ENCODE peak calls at places on chromosomes 2 and 18, in five cellular contexts. One of them, this sample, is unnamed.

GRCh38 chr2:120283649-120284048 is 31.0 kb downstream of the RALB start:
- DNase-seq in IMR-90: peak
- DNase-seq in H9: peak
- DNase-seq in neuronal stem cell: no peak
- DNase-seq in mesenchymal stem cell: peak
- DNase-seq in this sample: peak

GRCh38 chr2:11675423-11676112 is 5.6 kb upstream of the NTSR2 start:
- DNase-seq in IMR-90: no peak
- DNase-seq in H9: no peak
- DNase-seq in neuronal stem cell: no peak
- DNase-seq in mesenchymal stem cell: no peak
- DNase-seq in this sample: no peak

GRCh38 chr2:16726147-16726546 is 60.5 kb upstream of the CYRIA start:
- DNase-seq in IMR-90: no peak
- DNase-seq in H9: no peak
- DNase-seq in neuronal stem cell: no peak
- DNase-seq in mesenchymal stem cell: no peak
- DNase-seq in this sample: no peak

GRCh38 chr2:214484239-214484638 is 73.4 kb downstream of the VWC2L start:
- DNase-seq in IMR-90: no peak
- DNase-seq in H9: no peak
- DNase-seq in neuronal stem cell: no peak
- DNase-seq in mesenchymal stem cell: no peak
- DNase-seq in this sample: no peak

GRCh38 chr18:57077005-57077735 is 69.7 kb upstream of the BOD1L2 start:
- DNase-seq in IMR-90: no peak
- DNase-seq in H9: no peak
- DNase-seq in neuronal stem cell: no peak
- DNase-seq in mesenchymal stem cell: no peak
- DNase-seq in this sample: no peak

GRCh38 chr2:67626656-67627055 is 229.5 kb downstream of the ETAA1 start:
- DNase-seq in IMR-90: peak
- DNase-seq in H9: no peak
- DNase-seq in neuronal stem cell: no peak
- DNase-seq in mesenchymal stem cell: peak
- DNase-seq in this sample: no peak

GRCh38 chr2:112343827-112344585 is 68.6 kb downstream of the ZC3H6 start:
- DNase-seq in IMR-90: peak
- DNase-seq in H9: no peak
- DNase-seq in neuronal stem cell: no peak
- DNase-seq in mesenchymal stem cell: no peak
- DNase-seq in this sample: peak

GRCh38 chr18:78971511-78972245 is 7.9 kb upstream of the SALL3 start:
- DNase-seq in IMR-90: no peak
- DNase-seq in H9: peak
- DNase-seq in neuronal stem cell: no peak
- DNase-seq in mesenchymal stem cell: no peak
- DNase-seq in this sample: no peak

GRCh38 chr18:67516432-67517223 is at the start of gene DSEL:
- DNase-seq in IMR-90: peak
- DNase-seq in H9: peak
- DNase-seq in neuronal stem cell: peak
- DNase-seq in mesenchymal stem cell: peak
- DNase-seq in this sample: peak
- H2BK120ac ChIP-seq in IMR-90: peak
- H2BK120ac ChIP-seq in H9: no peak
- H2BK120ac ChIP-seq in neuronal stem cell: no peak
- H2BK120ac ChIP-seq in mesenchymal stem cell: peak
- H2BK120ac ChIP-seq in this sample: no peak

DNA sequence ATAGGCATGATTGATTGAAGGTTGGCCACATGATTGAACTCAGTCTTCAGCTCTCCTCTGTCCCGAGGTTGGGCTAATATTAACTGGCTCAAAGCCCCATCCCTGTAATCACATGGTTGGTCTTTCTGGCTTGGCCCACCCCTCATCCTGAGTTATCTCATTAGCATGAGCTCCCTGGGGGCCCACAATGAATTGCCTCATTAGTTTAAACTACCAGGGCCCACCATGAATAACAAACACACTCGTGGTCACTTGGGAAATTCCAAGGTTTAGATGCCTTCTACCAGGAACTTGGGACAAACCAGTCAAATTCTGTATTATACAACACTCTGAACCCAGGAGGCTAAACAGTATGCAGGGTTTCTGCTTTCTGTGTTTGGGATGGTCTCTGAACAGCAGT is 121.7 kb upstream of the B3GNT2 start:
- DNase-seq in IMR-90: peak
- DNase-seq in H9: peak
- DNase-seq in neuronal stem cell: no peak
- DNase-seq in mesenchymal stem cell: peak
- DNase-seq in this sample: peak
- H2BK120ac ChIP-seq in IMR-90: no peak
- H2BK120ac ChIP-seq in H9: no peak
- H2BK120ac ChIP-seq in neuronal stem cell: no peak
- H2BK120ac ChIP-seq in mesenchymal stem cell: no peak
- H2BK120ac ChIP-seq in this sample: no peak

GRCh38 chr2:37671013-37671815 is at the start of gene CDC42EP3:
- DNase-seq in IMR-90: no peak
- DNase-seq in H9: peak
- DNase-seq in neuronal stem cell: peak
- DNase-seq in mesenchymal stem cell: peak
- DNase-seq in this sample: peak

GRCh38 chr2:37672870-37673184 is 1.4 kb upstream of the CDC42EP3 start:
- DNase-seq in IMR-90: no peak
- DNase-seq in H9: no peak
- DNase-seq in neuronal stem cell: no peak
- DNase-seq in mesenchymal stem cell: no peak
- DNase-seq in this sample: no peak

GRCh38 chr2:37670378-37671012 is 947 bp downstream of the CDC42EP3 start:
- DNase-seq in IMR-90: no peak
- DNase-seq in H9: no peak
- DNase-seq in neuronal stem cell: no peak
- DNase-seq in mesenchymal stem cell: peak
- DNase-seq in this sample: no peak

GRCh38 chr2:37672104-37672869 is 845 bp upstream of the CDC42EP3 start:
- DNase-seq in IMR-90: peak
- DNase-seq in H9: peak
- DNase-seq in neuronal stem cell: peak
- DNase-seq in mesenchymal stem cell: peak
- DNase-seq in this sample: peak

DNA sequence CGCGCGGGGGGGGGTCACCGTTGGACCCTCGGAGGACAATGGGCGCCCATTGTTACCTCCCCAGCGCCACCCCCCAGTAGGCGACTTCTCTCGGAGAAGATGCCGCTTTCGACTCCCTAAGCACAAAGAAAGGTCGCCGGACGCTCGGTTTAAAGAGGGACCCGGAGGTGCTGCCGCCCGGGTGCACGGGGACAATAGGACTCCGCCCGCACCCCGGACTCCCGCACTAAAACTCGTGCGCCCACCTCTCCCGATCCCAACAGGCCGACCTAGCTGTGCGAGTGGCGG is 318 bp upstream of the CDC42EP3 start:
- DNase-seq in IMR-90: no peak
- DNase-seq in H9: no peak
- DNase-seq in neuronal stem cell: no peak
- DNase-seq in mesenchymal stem cell: no peak
- DNase-seq in this sample: no peak
- H2BK120ac ChIP-seq in IMR-90: peak
- H2BK120ac ChIP-seq in H9: no peak
- H2BK120ac ChIP-seq in neuronal stem cell: peak
- H2BK120ac ChIP-seq in mesenchymal stem cell: peak
- H2BK120ac ChIP-seq in this sample: peak

GRCh38 chr2:147515213-147515612 is 329.6 kb upstream of the ACVR2A start:
- DNase-seq in IMR-90: no peak
- DNase-seq in H9: no peak
- DNase-seq in neuronal stem cell: no peak
- DNase-seq in mesenchymal stem cell: peak
- DNase-seq in this sample: no peak

GRCh38 chr2:147506889-147507288 is 337.9 kb upstream of the ACVR2A start:
- DNase-seq in IMR-90: no peak
- DNase-seq in H9: no peak
- DNase-seq in neuronal stem cell: no peak
- DNase-seq in mesenchymal stem cell: no peak
- DNase-seq in this sample: no peak

DNA sequence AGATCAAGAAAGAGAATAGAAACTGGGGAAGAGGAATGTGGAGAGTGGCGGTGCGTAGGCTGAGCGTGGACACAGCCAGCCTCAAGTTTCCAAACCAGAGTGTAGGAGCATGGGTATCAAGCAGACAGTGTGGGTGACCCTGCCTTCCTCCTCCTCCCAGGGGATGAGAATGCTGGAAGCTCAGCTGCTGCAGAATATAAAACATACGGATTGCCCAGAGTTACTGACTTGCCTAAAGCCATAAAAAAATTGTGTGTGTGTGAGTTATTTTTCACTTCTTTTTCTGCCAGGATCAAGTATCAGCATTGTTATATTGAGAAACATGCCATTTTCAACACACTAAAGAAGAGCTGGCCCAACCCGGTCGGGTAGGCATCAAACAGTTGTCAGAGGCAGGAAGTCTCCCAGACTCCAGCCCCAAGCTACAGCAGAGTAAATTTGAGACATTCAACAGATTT is 333.3 kb upstream of the ACVR2A start:
- DNase-seq in IMR-90: no peak
- DNase-seq in H9: no peak
- DNase-seq in neuronal stem cell: no peak
- DNase-seq in mesenchymal stem cell: no peak
- DNase-seq in this sample: peak
- H2BK120ac ChIP-seq in IMR-90: no peak
- H2BK120ac ChIP-seq in H9: no peak
- H2BK120ac ChIP-seq in neuronal stem cell: no peak
- H2BK120ac ChIP-seq in mesenchymal stem cell: no peak
- H2BK120ac ChIP-seq in this sample: no peak

DNA sequence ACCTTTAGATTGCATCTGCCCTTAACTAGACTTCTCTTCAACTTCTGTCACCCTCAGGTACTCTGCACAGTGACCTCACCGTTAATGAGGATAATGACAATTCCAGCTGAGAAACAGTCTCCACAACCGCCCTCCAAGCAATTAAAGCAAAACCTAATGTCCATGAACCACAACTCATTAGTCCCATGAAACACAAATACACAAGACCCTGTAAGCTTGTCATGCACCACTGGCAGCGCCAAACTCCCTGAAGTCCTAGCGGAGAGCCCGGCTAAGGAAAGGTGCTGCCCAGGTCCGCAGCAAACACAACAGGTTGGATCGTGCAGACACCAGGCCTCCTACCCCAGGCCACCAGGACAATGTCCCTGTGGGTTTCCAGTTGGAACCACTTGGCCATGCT is 7.4 kb downstream of the SMAD7 start:
- DNase-seq in IMR-90: no peak
- DNase-seq in H9: no peak
- DNase-seq in neuronal stem cell: no peak
- DNase-seq in mesenchymal stem cell: no peak
- DNase-seq in this sample: no peak
- H2BK120ac ChIP-seq in IMR-90: peak
- H2BK120ac ChIP-seq in H9: no peak
- H2BK120ac ChIP-seq in neuronal stem cell: no peak
- H2BK120ac ChIP-seq in mesenchymal stem cell: no peak
- H2BK120ac ChIP-seq in this sample: no peak

GRCh38 chr2:100967716-100968115 is 34.4 kb upstream of the RPL31 start:
- DNase-seq in IMR-90: no peak
- DNase-seq in H9: no peak
- DNase-seq in neuronal stem cell: no peak
- DNase-seq in mesenchymal stem cell: no peak
- DNase-seq in this sample: no peak

GRCh38 chr2:100968146-100969145 is 33.6 kb upstream of the RPL31 start:
- DNase-seq in IMR-90: no peak
- DNase-seq in H9: no peak
- DNase-seq in neuronal stem cell: no peak
- DNase-seq in mesenchymal stem cell: no peak
- DNase-seq in this sample: no peak

GRCh38 chr2:100971221-100971620 is 30.9 kb upstream of the RPL31 start:
- DNase-seq in IMR-90: no peak
- DNase-seq in H9: no peak
- DNase-seq in neuronal stem cell: no peak
- DNase-seq in mesenchymal stem cell: no peak
- DNase-seq in this sample: no peak

GRCh38 chr2:100972452-100972851 is 29.6 kb upstream of the RPL31 start:
- DNase-seq in IMR-90: no peak
- DNase-seq in H9: no peak
- DNase-seq in neuronal stem cell: no peak
- DNase-seq in mesenchymal stem cell: no peak
- DNase-seq in this sample: no peak

DNA sequence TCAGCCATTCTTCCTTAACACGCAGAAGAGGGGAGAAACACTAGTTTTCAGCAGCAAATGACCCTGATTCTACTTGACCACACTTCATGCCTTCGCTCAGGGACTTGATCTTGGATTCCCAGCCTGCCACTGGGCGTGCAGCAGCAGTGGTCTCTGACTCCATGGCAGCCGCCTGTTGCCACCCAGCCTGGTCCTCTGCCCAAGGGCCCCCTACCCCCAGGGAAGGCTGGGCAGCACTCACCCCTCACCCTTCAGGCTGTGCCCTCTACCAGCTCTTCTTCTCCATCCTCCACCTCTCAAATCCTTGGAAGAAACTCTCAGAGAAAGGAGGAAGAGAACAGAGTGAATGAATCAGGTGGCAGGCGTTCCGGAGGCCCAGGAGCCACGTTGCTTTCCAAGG is 32.1 kb upstream of the RPL31 start:
- DNase-seq in IMR-90: no peak
- DNase-seq in H9: no peak
- DNase-seq in neuronal stem cell: no peak
- DNase-seq in mesenchymal stem cell: no peak
- DNase-seq in this sample: no peak
- H2BK120ac ChIP-seq in IMR-90: no peak
- H2BK120ac ChIP-seq in H9: no peak
- H2BK120ac ChIP-seq in neuronal stem cell: no peak
- H2BK120ac ChIP-seq in mesenchymal stem cell: no peak
- H2BK120ac ChIP-seq in this sample: no peak

DNA sequence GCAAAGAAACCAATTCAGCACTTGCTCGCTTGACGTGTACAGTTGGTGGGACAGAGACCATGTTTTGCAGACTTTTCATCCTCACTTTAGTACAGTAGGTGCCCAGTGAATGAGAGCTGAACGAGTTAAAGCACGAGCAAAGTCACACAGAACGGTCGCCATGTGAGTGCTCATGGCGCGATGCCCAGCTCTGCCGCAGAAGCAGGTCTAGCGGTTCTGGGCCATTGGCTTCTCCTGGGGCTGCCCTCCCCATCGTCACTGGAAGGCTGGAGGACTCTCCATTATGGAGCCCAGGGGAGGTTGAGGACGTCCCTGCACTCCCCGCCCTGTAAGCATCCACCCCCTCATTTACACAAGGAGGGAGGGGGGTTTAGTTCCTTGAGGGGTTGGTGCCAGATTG is 25.0 kb downstream of the PTGR3 start:
- DNase-seq in IMR-90: no peak
- DNase-seq in H9: no peak
- DNase-seq in neuronal stem cell: no peak
- DNase-seq in mesenchymal stem cell: no peak
- DNase-seq in this sample: no peak
- H2BK120ac ChIP-seq in IMR-90: no peak
- H2BK120ac ChIP-seq in H9: no peak
- H2BK120ac ChIP-seq in neuronal stem cell: no peak
- H2BK120ac ChIP-seq in mesenchymal stem cell: no peak
- H2BK120ac ChIP-seq in this sample: no peak

GRCh38 chr18:61662726-61663125 is 230.1 kb downstream of the RNF152 start:
- DNase-seq in IMR-90: no peak
- DNase-seq in H9: no peak
- DNase-seq in neuronal stem cell: no peak
- DNase-seq in mesenchymal stem cell: no peak
- DNase-seq in this sample: no peak
- H2BK120ac ChIP-seq in IMR-90: no peak
- H2BK120ac ChIP-seq in H9: no peak
- H2BK120ac ChIP-seq in neuronal stem cell: no peak
- H2BK120ac ChIP-seq in mesenchymal stem cell: no peak
- H2BK120ac ChIP-seq in this sample: no peak